ENCODE peak calls at places on chromosome 17, in six cellular contexts. L is fibroblast of lung; A is A549; X is stimulated activated CD4-positive, alpha-beta T cell treated with anti-CD3 and anti-CD28 coated beads, TNF-alpha, amount 100 ng/mL, for 4 hours; G is HTR-8/SVneo; H is activated CD4-positive, alpha-beta T cell treated with anti-CD3 and anti-CD28 coated beads for 24 hours. Q is an unnamed sample.

GRCh38 chr17:78364436-78365281 is 4.8 kb upstream of the SOCS3 start:
- DNase-seq in L (no peak), A (no peak), X (no peak), G (no peak), H (no peak), Q (peak; percentile 78)

GRCh38 chr17:57667461-57667923 is 77.6 kb downstream of the CCDC182 start:
- DNase-seq in L (no peak), A (no peak), X (no peak), G (no peak), H (no peak), Q (no peak)

GRCh38 chr17:80862978-80863377 is 128.7 kb upstream of the CHMP6 start:
- DNase-seq in L (no peak), A (no peak), X (no peak), G (no peak), H (no peak), Q (no peak)

GRCh38 chr17:40862985-40863733 is 3.9 kb downstream of the KRT12 start:
- DNase-seq in L (peak; percentile 9), A (no peak), X (no peak), G (no peak), H (peak; percentile 2), Q (no peak)

GRCh38 chr17:16950488-16950887 is 21.4 kb downstream of the TNFRSF13B start:
- DNase-seq in L (no peak), A (no peak), X (no peak), G (no peak), H (no peak), Q (no peak)

GRCh38 chr17:45910667-45911066 is 16.3 kb downstream of the MAPT start:
- DNase-seq in L (no peak), A (no peak), X (no peak), G (no peak), H (no peak), Q (no peak)

GRCh38 chr17:32341141-32341856 is 674 bp downstream of the C17orf75 start:
- DNase-seq in L (peak; percentile 29), A (peak; percentile 70), X (no peak), G (no peak), H (no peak), Q (peak; percentile 69)

GRCh38 chr17:58338454-58338841 is 9.9 kb upstream of the TSPOAP1 start:
- DNase-seq in L (no peak), A (no peak), X (no peak), G (no peak), H (no peak), Q (no peak)

GRCh38 chr17:4600563-4600962 is 16.2 kb downstream of the SMTNL2 start:
- DNase-seq in L (no peak), A (no peak), X (no peak), G (no peak), H (no peak), Q (no peak)

GRCh38 chr17:47720196-47720595 is 12.8 kb upstream of the TBX21 start:
- DNase-seq in L (no peak), A (no peak), X (no peak), G (no peak), H (no peak), Q (no peak)

GRCh38 chr17:13665872-13666635 is 64.3 kb upstream of the HS3ST3A1 start:
- DNase-seq in L (no peak), A (no peak), X (no peak), G (no peak), H (no peak), Q (no peak)

GRCh38 chr17:68511254-68511670 is 968 bp upstream of the PRKAR1A start:
- DNase-seq in L (no peak), A (no peak), X (no peak), G (no peak), H (no peak), Q (no peak)

GRCh38 chr17:66431910-66432309 is 129.5 kb downstream of the PRKCA start:
- DNase-seq in L (peak; percentile 91), A (peak; percentile 31), X (no peak), G (peak; percentile 57), H (no peak), Q (no peak)

GRCh38 chr17:37592291-37592690 is 16.9 kb downstream of the SYNRG start:
- DNase-seq in L (no peak), A (no peak), X (no peak), G (no peak), H (no peak), Q (no peak)

GRCh38 chr17:38897176-38897575 is 27.3 kb downstream of the LASP1 start:
- DNase-seq in L (peak; percentile 24), A (no peak), X (no peak), G (no peak), H (no peak), Q (no peak)

GRCh38 chr17:5225668-5226457 is 8.8 kb downstream of the SCIMP start:
- DNase-seq in L (no peak), A (no peak), X (no peak), G (no peak), H (no peak), Q (no peak)

GRCh38 chr17:9255838-9256237 is 234.5 kb downstream of the NTN1 start:
- DNase-seq in L (peak; percentile 42), A (no peak), X (no peak), G (no peak), H (no peak), Q (no peak)

GRCh38 chr17:57940653-57941329 is 14.4 kb downstream of the CUEDC1 start:
- DNase-seq in L (no peak), A (no peak), X (no peak), G (no peak), H (no peak), Q (no peak)

GRCh38 chr17:51120739-51121619 is at the start of gene SPAG9:
- DNase-seq in L (peak; percentile 95), A (peak; percentile 97), X (peak; percentile 80), G (peak; percentile 97), H (peak; percentile 89), Q (peak; percentile 96)

GRCh38 chr17:83175551-83176271 is 96.3 kb downstream of the METRNL start:
- DNase-seq in L (no peak), A (no peak), X (no peak), G (no peak), H (no peak), Q (no peak)

GRCh38 chr17:60724647-60725046 is 47.0 kb downstream of the BCAS3 start:
- DNase-seq in L (no peak), A (no peak), X (no peak), G (no peak), H (no peak), Q (no peak)

GRCh38 chr17:68310141-68310540 is 18.8 kb downstream of the ARSG start:
- DNase-seq in L (peak; percentile 19), A (no peak), X (no peak), G (no peak), H (peak; percentile 7), Q (no peak)

GRCh38 chr17:49577651-49577935 is 1.9 kb downstream of the NXPH3 start:
- DNase-seq in L (no peak), A (no peak), X (no peak), G (no peak), H (no peak), Q (no peak)